ENCODE peak calls at places on chromosomes 6 and 20, in four cellular contexts. One of them, this sample, is unnamed.
A peak's percentile ranks its signal among the peaks of the same experiment; 100 is the strongest.

GRCh38 chr20:56934888-56935287 is 305.8 kb downstream of the TFAP2C start:
- DNase-seq in H9: no peak
- DNase-seq in GM23338: no peak
- DNase-seq in K562: no peak
- DNase-seq in this sample: no peak

GRCh38 chr20:20369353-20370086 is 1.6 kb downstream of the INSM1 start:
- DNase-seq in GM23338: peak; percentile 72
- DNase-seq in K562: no peak
- DNase-seq in H9: peak; percentile 86
- DNase-seq in this sample: no peak

GRCh38 chr6:91304506-91304905 is 717.6 kb upstream of the MAP3K7 start:
- DNase-seq in K562: no peak
- DNase-seq in H9: no peak
- DNase-seq in GM23338: no peak
- DNase-seq in this sample: no peak

GRCh38 chr6:72206606-72207005 is 320.3 kb downstream of the RIMS1 start:
- DNase-seq in K562: no peak
- DNase-seq in GM23338: peak; percentile 64
- DNase-seq in H9: peak; percentile 43
- DNase-seq in this sample: no peak

GRCh38 chr6:72350256-72350875 is 271.5 kb upstream of the KCNQ5 start:
- DNase-seq in H9: no peak
- DNase-seq in GM23338: no peak
- DNase-seq in K562: no peak
- DNase-seq in this sample: no peak

GRCh38 chr20:9441948-9442347 is 72.4 kb upstream of the LAMP5 start:
- DNase-seq in H9: no peak
- DNase-seq in GM23338: no peak
- DNase-seq in K562: no peak
- DNase-seq in this sample: no peak

GRCh38 chr6:163355471-163355991 is 59.0 kb upstream of the QKI start:
- DNase-seq in H9: no peak
- DNase-seq in K562: no peak
- DNase-seq in GM23338: no peak
- DNase-seq in this sample: no peak

GRCh38 chr20:7911586-7912330 is 28.5 kb downstream of the HAO1 start:
- DNase-seq in K562: no peak
- DNase-seq in H9: no peak
- DNase-seq in GM23338: no peak
- DNase-seq in this sample: no peak

GRCh38 chr6:47242483-47243386 is 67.0 kb downstream of the TNFRSF21 start:
- DNase-seq in GM23338: peak; percentile 31
- DNase-seq in K562: peak; percentile 85
- DNase-seq in H9: peak; percentile 39
- DNase-seq in this sample: peak; percentile 85

GRCh38 chr6:20877008-20877937 is 343.0 kb downstream of the CDKAL1 start:
- DNase-seq in H9: no peak
- DNase-seq in K562: no peak
- DNase-seq in GM23338: no peak
- DNase-seq in this sample: no peak

GRCh38 chr6:164142312-164142711 is 727.8 kb downstream of the QKI start:
- DNase-seq in K562: no peak
- DNase-seq in GM23338: no peak
- DNase-seq in H9: no peak
- DNase-seq in this sample: no peak

GRCh38 chr20:57393321-57394086 is 2.3 kb downstream of the RBM38 start:
- DNase-seq in GM23338: no peak
- DNase-seq in K562: no peak
- DNase-seq in H9: no peak
- DNase-seq in this sample: peak; percentile 65

GRCh38 chr20:13261460-13262301 is 40.6 kb downstream of the ISM1 start:
- DNase-seq in H9: peak; percentile 76
- DNase-seq in K562: peak; percentile 56
- DNase-seq in GM23338: peak; percentile 88
- DNase-seq in this sample: peak; percentile 78

GRCh38 chr6:137547186-137547585 is 53.0 kb upstream of the OLIG3 start:
- DNase-seq in K562: no peak
- DNase-seq in GM23338: peak; percentile 30
- DNase-seq in H9: no peak
- DNase-seq in this sample: no peak

GRCh38 chr20:14355791-14356190 is 18.4 kb upstream of the FLRT3 start:
- DNase-seq in GM23338: peak; percentile 19
- DNase-seq in H9: no peak
- DNase-seq in K562: no peak
- DNase-seq in this sample: no peak

GRCh38 chr6:148192310-148192709 is 150.3 kb upstream of the SASH1 start:
- DNase-seq in GM23338: no peak
- DNase-seq in K562: no peak
- DNase-seq in H9: no peak
- DNase-seq in this sample: no peak

GRCh38 chr6:1552296-1552761 is 57.4 kb upstream of the FOXC1 start:
- DNase-seq in H9: no peak
- DNase-seq in K562: peak; percentile 28
- DNase-seq in GM23338: peak; percentile 71
- DNase-seq in this sample: peak; percentile 72

GRCh38 chr6:50602191-50602810 is 111.0 kb upstream of the TFAP2D start:
- DNase-seq in H9: no peak
- DNase-seq in GM23338: peak; percentile 74
- DNase-seq in K562: peak; percentile 46
- DNase-seq in this sample: peak; percentile 77

GRCh38 chr6:80543598-80544181 is 437.2 kb downstream of the BCKDHB start:
- DNase-seq in GM23338: peak; percentile 28
- DNase-seq in H9: no peak
- DNase-seq in K562: no peak
- DNase-seq in this sample: no peak

GRCh38 chr20:10683537-10683936 is 9.7 kb upstream of the JAG1 start:
- DNase-seq in K562: no peak
- DNase-seq in GM23338: no peak
- DNase-seq in H9: no peak
- DNase-seq in this sample: no peak

GRCh38 chr6:89009624-89010059 is 46.2 kb upstream of the RNGTT start:
- DNase-seq in K562: no peak
- DNase-seq in GM23338: no peak
- DNase-seq in H9: no peak
- DNase-seq in this sample: no peak

GRCh38 chr6:148179786-148180185 is 162.9 kb upstream of the SASH1 start:
- DNase-seq in K562: peak; percentile 32
- DNase-seq in H9: no peak
- DNase-seq in GM23338: peak; percentile 64
- DNase-seq in this sample: peak; percentile 66

GRCh38 chr6:133945158-133945557 is 7.9 kb upstream of the TBPL1 start:
- DNase-seq in K562: no peak
- DNase-seq in H9: peak; percentile 47
- DNase-seq in GM23338: peak; percentile 48
- DNase-seq in this sample: peak; percentile 55

GRCh38 chr6:138593100-138593877 is 94.0 kb upstream of the NHSL1 start:
- DNase-seq in GM23338: peak; percentile 62
- DNase-seq in H9: no peak
- DNase-seq in K562: no peak
- DNase-seq in this sample: no peak

GRCh38 chr6:119871520-119871919 is 522.0 kb upstream of the MAN1A1 start:
- DNase-seq in K562: no peak
- DNase-seq in GM23338: no peak
- DNase-seq in H9: no peak
- DNase-seq in this sample: no peak

GRCh38 chr6:144349690-144350132 is 64.6 kb downstream of the UTRN start:
- DNase-seq in K562: no peak
- DNase-seq in H9: no peak
- DNase-seq in GM23338: no peak
- DNase-seq in this sample: no peak

GRCh38 chr6:1285589-1286340 is 26.1 kb upstream of the FOXQ1 start:
- DNase-seq in GM23338: peak; percentile 14
- DNase-seq in H9: no peak
- DNase-seq in K562: no peak
- DNase-seq in this sample: no peak

GRCh38 chr6:46935687-46936086 is 13.9 kb upstream of the ADGRF5 start:
- DNase-seq in K562: no peak
- DNase-seq in H9: peak; percentile 62
- DNase-seq in GM23338: peak; percentile 73
- DNase-seq in this sample: no peak

GRCh38 chr6:148291876-148292275 is 50.8 kb upstream of the SASH1 start:
- DNase-seq in H9: no peak
- DNase-seq in GM23338: no peak
- DNase-seq in K562: no peak
- DNase-seq in this sample: no peak

GRCh38 chr6:163398796-163399195 is 15.7 kb upstream of the QKI start:
- DNase-seq in K562: no peak
- DNase-seq in H9: no peak
- DNase-seq in GM23338: no peak
- DNase-seq in this sample: no peak

GRCh38 chr20:53023717-53024116 is 51.6 kb downstream of the TSHZ2 start:
- DNase-seq in K562: no peak
- DNase-seq in H9: no peak
- DNase-seq in GM23338: no peak
- DNase-seq in this sample: no peak

GRCh38 chr20:53020376-53020775 is 48.2 kb downstream of the TSHZ2 start:
- DNase-seq in H9: no peak
- DNase-seq in GM23338: no peak
- DNase-seq in K562: no peak
- DNase-seq in this sample: no peak

GRCh38 chr20:53021934-53022333 is 49.8 kb downstream of the TSHZ2 start:
- DNase-seq in K562: no peak
- DNase-seq in GM23338: no peak
- DNase-seq in H9: no peak
- DNase-seq in this sample: no peak

GRCh38 chr20:53019464-53019863 is 47.3 kb downstream of the TSHZ2 start:
- DNase-seq in K562: no peak
- DNase-seq in H9: no peak
- DNase-seq in GM23338: no peak
- DNase-seq in this sample: no peak

GRCh38 chr20:53020834-53021233 is 48.7 kb downstream of the TSHZ2 start:
- DNase-seq in GM23338: no peak
- DNase-seq in H9: no peak
- DNase-seq in K562: no peak
- DNase-seq in this sample: no peak
- H3K4me2 ChIP-seq in GM23338: no peak overlapping the region
- H3K4me2 ChIP-seq in H9: no peak overlapping the region
- H3K4me2 ChIP-seq in K562: no peak overlapping the region
- H3K4me2 ChIP-seq in this sample: no peak overlapping the region

GRCh38 chr6:168583821-168584220 is 142.8 kb downstream of the SMOC2 start:
- DNase-seq in K562: no peak
- DNase-seq in H9: no peak
- DNase-seq in GM23338: no peak
- DNase-seq in this sample: no peak
- H3K4me2 ChIP-seq in K562: no peak overlapping the region
- H3K4me2 ChIP-seq in H9: no peak overlapping the region
- H3K4me2 ChIP-seq in GM23338: no peak overlapping the region
- H3K4me2 ChIP-seq in this sample: no peak overlapping the region

GRCh38 chr6:108165714-108166663 is at the start of gene NR2E1:
- DNase-seq in H9: peak; percentile 80
- DNase-seq in GM23338: peak; percentile 84
- DNase-seq in K562: no peak
- DNase-seq in this sample: no peak
- H3K4me2 ChIP-seq in H9: peak within 1 kb of the TSS; percentile 74
- H3K4me2 ChIP-seq in GM23338: peak within 1 kb of the TSS; percentile 90
- H3K4me2 ChIP-seq in K562: no peak within 1 kb of the TSS
- H3K4me2 ChIP-seq in this sample: no peak within 1 kb of the TSS

DNA sequence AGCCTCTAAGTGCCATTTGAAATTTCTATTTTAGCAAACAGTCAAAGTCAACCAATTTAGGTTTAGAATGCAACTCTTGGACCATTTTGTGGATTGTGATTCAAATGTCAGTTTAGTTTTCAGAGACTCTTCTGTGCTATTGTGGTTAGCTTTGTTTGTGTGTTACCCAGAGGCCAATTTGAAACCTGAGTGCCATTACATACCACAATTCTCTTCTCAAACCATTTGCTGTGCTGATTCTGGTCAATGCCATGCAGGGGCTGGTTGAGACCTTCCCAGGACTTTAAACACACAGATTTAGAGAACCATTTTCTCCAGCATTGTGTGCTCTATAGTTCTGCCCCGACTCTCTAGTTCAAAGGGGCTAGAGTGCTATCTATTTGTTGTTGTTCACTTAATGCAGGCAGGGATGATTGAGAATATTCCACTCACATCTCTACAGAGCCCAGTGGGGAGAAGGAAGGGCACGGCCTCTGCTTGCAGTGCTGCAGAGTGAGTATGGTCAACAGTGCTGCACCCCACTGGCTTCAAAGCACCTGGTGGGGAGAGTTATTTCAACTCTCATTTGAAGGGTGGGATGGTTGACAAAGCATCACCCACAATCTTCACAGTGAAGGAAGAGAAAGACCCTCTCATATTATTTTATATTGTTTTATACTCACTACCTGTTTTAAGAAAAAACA is 738.2 kb downstream of the COL12A1 start:
- DNase-seq in K562: no peak
- DNase-seq in GM23338: no peak
- DNase-seq in H9: no peak
- DNase-seq in this sample: no peak
- H3K4me2 ChIP-seq in K562: no peak overlapping the region
- H3K4me2 ChIP-seq in GM23338: no peak overlapping the region
- H3K4me2 ChIP-seq in H9: no peak overlapping the region
- H3K4me2 ChIP-seq in this sample: no peak overlapping the region

GRCh38 chr6:44261581-44261980 is 3.8 kb downstream of the NFKBIE start:
- DNase-seq in GM23338: no peak
- DNase-seq in K562: no peak
- DNase-seq in H9: no peak
- DNase-seq in this sample: no peak

GRCh38 chr6:44262467-44263356 is 2.6 kb downstream of the NFKBIE start:
- DNase-seq in H9: no peak
- DNase-seq in GM23338: no peak
- DNase-seq in K562: no peak
- DNase-seq in this sample: no peak

GRCh38 chr6:44260011-44260410 is 2.7 kb upstream of the SLC35B2 start:
- DNase-seq in GM23338: no peak
- DNase-seq in K562: no peak
- DNase-seq in H9: no peak
- DNase-seq in this sample: no peak

GRCh38 chr6:44258921-44259320 is 1.6 kb upstream of the SLC35B2 start:
- DNase-seq in H9: no peak
- DNase-seq in GM23338: no peak
- DNase-seq in K562: no peak
- DNase-seq in this sample: no peak

GRCh38 chr6:44260451-44261297 is 3.3 kb upstream of the SLC35B2 start:
- DNase-seq in GM23338: no peak
- DNase-seq in K562: no peak
- DNase-seq in H9: no peak
- DNase-seq in this sample: no peak
- H3K4me2 ChIP-seq in GM23338: no peak overlapping the region
- H3K4me2 ChIP-seq in K562: no peak overlapping the region
- H3K4me2 ChIP-seq in H9: no peak overlapping the region
- H3K4me2 ChIP-seq in this sample: no peak overlapping the region

DNA sequence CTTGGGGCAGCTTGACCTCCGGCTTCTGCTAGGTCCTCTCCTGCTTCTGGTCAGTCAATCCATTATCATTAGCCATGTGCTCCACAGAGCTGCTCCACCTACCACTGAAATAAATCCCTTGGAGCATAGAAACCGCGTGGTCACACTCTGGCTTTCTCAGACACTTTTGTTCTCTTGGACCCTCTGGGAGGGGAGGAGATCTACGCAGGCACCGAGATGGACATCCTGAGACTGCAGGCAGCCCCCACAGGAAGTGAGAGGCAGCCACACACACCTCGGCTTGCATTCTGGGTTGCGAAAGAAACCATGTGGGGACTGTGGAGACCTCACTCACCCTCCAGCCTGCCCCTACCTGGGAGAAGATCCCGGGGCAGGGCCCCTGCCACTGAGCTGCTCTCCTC is 79.5 kb downstream of the FYN start:
- DNase-seq in GM23338: no peak
- DNase-seq in H9: no peak
- DNase-seq in K562: no peak
- DNase-seq in this sample: no peak
- H3K4me2 ChIP-seq in GM23338: no peak overlapping the region
- H3K4me2 ChIP-seq in H9: no peak overlapping the region
- H3K4me2 ChIP-seq in K562: peak overlapping the region; percentile 40
- H3K4me2 ChIP-seq in this sample: no peak overlapping the region

This sample was measured in Karpas-422.